ENCODE peak calls at places on chromosomes 4 and X, in four cellular contexts. G is fibroblast of lung; X is activated CD4-positive, alpha-beta T cell treated with anti-CD3 and anti-CD28 coated beads for 36 hours; R is tibial nerve. D is an unnamed sample.
A peak's percentile ranks its signal among the peaks of the same experiment; 100 is the strongest.

GRCh38 chr4:87853108-87853507 is 20.3 kb downstream of the MEPE start:
- DNase-seq in X (no peak), R (peak; percentile 34), G (peak; percentile 75), D (no peak)

GRCh38 chr4:110735691-110736090 is 112.8 kb upstream of the PITX2 start:
- DNase-seq in R (no peak), G (no peak), X (no peak), D (no peak)

GRCh38 chrX:24026403-24026801 is 584 bp downstream of the KLHL15 start:
- DNase-seq in R (no peak), G (peak; percentile 26), X (no peak), D (no peak)

GRCh38 chr4:118338981-118339765 is 13.6 kb downstream of the PRSS12 start:
- DNase-seq in G (peak; percentile 70), R (no peak), X (no peak), D (no peak)

GRCh38 chr4:1222036-1222789 is 26.7 kb downstream of the CTBP1 start:
- DNase-seq in X (no peak), R (no peak), G (no peak), D (no peak)

GRCh38 chr4:73066928-73067327 is 2.6 kb downstream of the COX18 start:
- DNase-seq in X (peak; percentile 31), G (no peak), R (no peak), D (no peak)

GRCh38 chr4:150327262-150327780 is 249.1 kb downstream of the DCLK2 start:
- DNase-seq in G (no peak), X (no peak), R (no peak), D (no peak)

GRCh38 chrX:18545771-18546170 is 120.4 kb downstream of the CDKL5 start:
- DNase-seq in X (no peak), R (no peak), G (no peak), D (no peak)

GRCh38 chrX:151397741-151398070 is 700 bp downstream of the VMA21 start:
- DNase-seq in G (peak; percentile 0), R (no peak), X (no peak), D (no peak)

GRCh38 chr4:14743601-14744000 is 258.7 kb upstream of the CPEB2 start:
- DNase-seq in G (no peak), X (no peak), R (no peak), D (no peak)

GRCh38 chr4:111943796-111944203 is 201.5 kb upstream of the FAM241A start:
- DNase-seq in G (peak; percentile 40), R (no peak), X (peak; percentile 22), D (no peak)

GRCh38 chrX:16882188-16882587 is 12.0 kb upstream of the RBBP7 start:
- DNase-seq in X (peak; percentile 37), G (peak; percentile 28), R (no peak), D (peak; percentile 21)

GRCh38 chr4:168451744-168452394 is 28.4 kb downstream of the DDX60L start:
- DNase-seq in R (no peak), X (no peak), G (peak; percentile 63), D (no peak)

GRCh38 chr4:13933163-13933562 is 305.6 kb upstream of the BOD1L1 start:
- DNase-seq in X (no peak), G (peak; percentile 24), R (no peak), D (no peak)

GRCh38 chr4:154741131-154741530 is 2.7 kb upstream of the LRAT start:
- DNase-seq in G (no peak), R (no peak), X (no peak), D (no peak)

GRCh38 chrX:103554687-103555417 is 30.5 kb upstream of the TCEAL4 start:
- DNase-seq in R (peak; percentile 40), G (peak; percentile 78), X (peak; percentile 81), D (no peak)

GRCh38 chrX:38311743-38312142 is 15.6 kb downstream of the RPGR start:
- DNase-seq in R (no peak), X (no peak), G (no peak), D (no peak)

GRCh38 chr4:89299153-89299789 is 8.3 kb downstream of the GPRIN3 start:
- DNase-seq in X (peak; percentile 19), G (no peak), R (no peak), D (no peak)

GRCh38 chr4:96675916-96676315 is 836.0 kb downstream of the PDHA2 start:
- DNase-seq in R (no peak), G (no peak), X (no peak), D (no peak)

GRCh38 chr4:21768349-21769310 is 179.9 kb downstream of the KCNIP4 start:
- DNase-seq in X (peak; percentile 11), R (no peak), G (peak; percentile 73), D (no peak)

GRCh38 chr4:13126976-13127910 is 356.9 kb downstream of the RAB28 start:
- DNase-seq in G (no peak), R (no peak), X (no peak), D (no peak)

GRCh38 chrX:150683536-150684146 is 9.6 kb upstream of the MTMR1 start:
- DNase-seq in G (peak; percentile 49), X (peak; percentile 9), R (no peak), D (no peak)

GRCh38 chr4:142818476-142818875 is 27.6 kb downstream of the INPP4B start:
- DNase-seq in R (no peak), G (no peak), X (no peak), D (no peak)

GRCh38 chr4:891747-892146 is 40.4 kb downstream of the GAK start:
- DNase-seq in R (no peak), G (no peak), X (peak; percentile 63), D (no peak)

GRCh38 chr4:80138556-80139538 is 58.5 kb upstream of the PRDM8 start:
- DNase-seq in G (peak; percentile 57), X (peak; percentile 74), R (no peak), D (no peak)

GRCh38 chrX:131741103-131741581 is 197.3 kb downstream of the OR13H1 start:
- DNase-seq in R (no peak), X (no peak), G (no peak), D (no peak)